ENCODE peak calls at places on chromosomes 6 and 20, in seven cellular contexts. F is left lung, O is choroid plexus epithelial cell, K is mammary epithelial cell, C is H1, D is prostate gland, T is right lobe of liver. V is an unnamed sample.

GRCh38 chr6:129501401-129502051 is 208.5 kb downstream of the ARHGAP18 start:
- DNase-seq in F (peak; percentile 78), O (peak; percentile 99), K (peak; percentile 98), C (no peak), D (peak; percentile 84), T (no peak), V (no peak)

GRCh38 chr6:101454106-101454676 is 60.7 kb downstream of the GRIK2 start:
- DNase-seq in F (no peak), O (no peak), K (no peak), C (no peak), D (peak; percentile 23), T (no peak), V (no peak)

GRCh38 chr20:45419188-45420091 is 3.5 kb downstream of the PIGT start:
- DNase-seq in F (peak; percentile 61), O (peak; percentile 81), K (peak; percentile 95), C (peak; percentile 20), D (peak; percentile 85), T (peak; percentile 64), V (peak; percentile 46)

GRCh38 chr6:74991573-74992332 is 214.1 kb downstream of the COL12A1 start:
- DNase-seq in F (no peak), O (peak; percentile 77), K (peak; percentile 92), C (no peak), D (no peak), T (no peak), V (no peak)

GRCh38 chr6:12748815-12749521 is 32.4 kb downstream of the PHACTR1 start:
- DNase-seq in F (no peak), O (no peak), K (no peak), C (peak; percentile 84), D (no peak), T (no peak), V (no peak)

GRCh38 chr20:49677777-49678758 is 35.6 kb downstream of the B4GALT5 start:
- DNase-seq in F (no peak), O (no peak), K (no peak), C (no peak), D (no peak), T (no peak), V (no peak)

GRCh38 chr6:11848852-11849731 is 70.5 kb upstream of the ADTRP start:
- DNase-seq in F (no peak), O (peak; percentile 65), K (peak; percentile 35), C (no peak), D (no peak), T (no peak), V (no peak)

GRCh38 chr6:43968110-43968965 is 158.9 kb downstream of the MRPL14 start:
- DNase-seq in F (no peak), O (no peak), K (no peak), C (peak; percentile 52), D (no peak), T (peak; percentile 24), V (no peak)

GRCh38 chr6:160069050-160069454 is 52.6 kb upstream of the SLC22A1 start:
- DNase-seq in F (no peak), O (no peak), K (no peak), C (no peak), D (no peak), T (no peak), V (peak; percentile 62)

GRCh38 chr6:112337209-112337638 is 9.9 kb upstream of the RFPL4B start:
- DNase-seq in F (peak; percentile 41), O (peak; percentile 89), K (peak; percentile 52), C (peak; percentile 50), D (peak; percentile 35), T (peak; percentile 48), V (no peak)

GRCh38 chr6:111477481-111477938 is 5.5 kb downstream of the REV3L start:
- DNase-seq in F (no peak), O (peak; percentile 24), K (peak; percentile 5), C (no peak), D (no peak), T (no peak), V (peak; percentile 43)

GRCh38 chr6:45942953-45943352 is 72.7 kb downstream of the CLIC5 start:
- DNase-seq in F (no peak), O (no peak), K (no peak), C (no peak), D (no peak), T (no peak), V (no peak)

GRCh38 chr6:107129370-107129925 is 14.1 kb upstream of the BEND3 start:
- DNase-seq in F (no peak), O (no peak), K (no peak), C (no peak), D (no peak), T (no peak), V (no peak)

GRCh38 chr6:138272543-138273305 is 54.4 kb upstream of the PBOV1 start:
- DNase-seq in F (no peak), O (peak; percentile 38), K (no peak), C (no peak), D (no peak), T (no peak), V (no peak)

GRCh38 chr6:130518588-130518987 is 152.8 kb downstream of the TMEM200A start:
- DNase-seq in F (no peak), O (no peak), K (no peak), C (no peak), D (no peak), T (no peak), V (peak; percentile 40)

GRCh38 chr20:9578584-9578983 is 64.2 kb downstream of the LAMP5 start:
- DNase-seq in F (no peak), O (no peak), K (no peak), C (no peak), D (no peak), T (no peak), V (peak; percentile 3)

GRCh38 chr6:81962198-81962597 is 209.7 kb upstream of the TENT5A start:
- DNase-seq in F (no peak), O (peak; percentile 35), K (peak; percentile 41), C (no peak), D (no peak), T (no peak), V (no peak)

GRCh38 chr20:38473353-38473795 is 731 bp downstream of the RALGAPB start:
- DNase-seq in F (no peak), O (peak; percentile 30), K (no peak), C (no peak), D (peak; percentile 21), T (no peak), V (no peak)

GRCh38 chr20:10350188-10350842 is 83.7 kb downstream of the MKKS start:
- DNase-seq in F (no peak), O (no peak), K (no peak), C (no peak), D (no peak), T (no peak), V (peak; percentile 44)

GRCh38 chr6:44985006-44985405 is 343.1 kb upstream of the RUNX2 start:
- DNase-seq in F (no peak), O (no peak), K (no peak), C (no peak), D (no peak), T (no peak), V (no peak)

GRCh38 chr6:122144229-122144628 is 255.2 kb upstream of the HSF2 start:
- DNase-seq in F (no peak), O (no peak), K (no peak), C (no peak), D (no peak), T (no peak), V (no peak)

GRCh38 chr6:42783876-42784738 is 2.3 kb downstream of the BICRAL start:
- DNase-seq in F (no peak), O (peak; percentile 41), K (no peak), C (no peak), D (no peak), T (no peak), V (no peak)

GRCh38 chr6:116265081-116265829 is 11.4 kb upstream of the TSPYL4 start:
- DNase-seq in F (no peak), O (no peak), K (peak; percentile 83), C (no peak), D (no peak), T (no peak), V (no peak)

GRCh38 chr6:168157272-168158007 is 78.4 kb upstream of the FRMD1 start:
- DNase-seq in F (no peak), O (peak; percentile 81), K (peak; percentile 45), C (peak; percentile 52), D (peak; percentile 56), T (no peak), V (no peak)

GRCh38 chr20:46246527-46246926 is 61.8 kb downstream of the CDH22 start:
- DNase-seq in F (no peak), O (no peak), K (no peak), C (no peak), D (no peak), T (no peak), V (no peak)

GRCh38 chr6:40195751-40196518 is 261.7 kb upstream of the MOCS1 start:
- DNase-seq in F (peak; percentile 37), O (no peak), K (no peak), C (no peak), D (no peak), T (no peak), V (no peak)

GRCh38 chr6:128491041-128491642 is 29.3 kb downstream of the PTPRK start:
- DNase-seq in F (no peak), O (peak; percentile 49), K (peak; percentile 78), C (no peak), D (peak; percentile 66), T (no peak), V (no peak)
- H3K4me3 ChIP-seq in F (peak overlapping the region; percentile 3), O (peak overlapping the region; percentile 53), K (peak overlapping the region; percentile 44), C (no peak overlapping the region), D (peak overlapping the region; percentile 33), T (peak overlapping the region; percentile 13), V (no peak overlapping the region)

GRCh38 chr6:47097092-47097945 is 55.2 kb upstream of the ADGRF1 start:
- DNase-seq in F (peak; percentile 57), O (peak; percentile 93), K (peak; percentile 81), C (peak; percentile 53), D (peak; percentile 78), T (peak; percentile 66), V (peak; percentile 28)
- TF ChIP-seq CTCF in F (peak; percentile 54), O (peak; percentile 85), K (peak; percentile 82), C (peak; percentile 81), D (peak; percentile 81), T (peak; percentile 73), V (peak; percentile 68)

DNA sequence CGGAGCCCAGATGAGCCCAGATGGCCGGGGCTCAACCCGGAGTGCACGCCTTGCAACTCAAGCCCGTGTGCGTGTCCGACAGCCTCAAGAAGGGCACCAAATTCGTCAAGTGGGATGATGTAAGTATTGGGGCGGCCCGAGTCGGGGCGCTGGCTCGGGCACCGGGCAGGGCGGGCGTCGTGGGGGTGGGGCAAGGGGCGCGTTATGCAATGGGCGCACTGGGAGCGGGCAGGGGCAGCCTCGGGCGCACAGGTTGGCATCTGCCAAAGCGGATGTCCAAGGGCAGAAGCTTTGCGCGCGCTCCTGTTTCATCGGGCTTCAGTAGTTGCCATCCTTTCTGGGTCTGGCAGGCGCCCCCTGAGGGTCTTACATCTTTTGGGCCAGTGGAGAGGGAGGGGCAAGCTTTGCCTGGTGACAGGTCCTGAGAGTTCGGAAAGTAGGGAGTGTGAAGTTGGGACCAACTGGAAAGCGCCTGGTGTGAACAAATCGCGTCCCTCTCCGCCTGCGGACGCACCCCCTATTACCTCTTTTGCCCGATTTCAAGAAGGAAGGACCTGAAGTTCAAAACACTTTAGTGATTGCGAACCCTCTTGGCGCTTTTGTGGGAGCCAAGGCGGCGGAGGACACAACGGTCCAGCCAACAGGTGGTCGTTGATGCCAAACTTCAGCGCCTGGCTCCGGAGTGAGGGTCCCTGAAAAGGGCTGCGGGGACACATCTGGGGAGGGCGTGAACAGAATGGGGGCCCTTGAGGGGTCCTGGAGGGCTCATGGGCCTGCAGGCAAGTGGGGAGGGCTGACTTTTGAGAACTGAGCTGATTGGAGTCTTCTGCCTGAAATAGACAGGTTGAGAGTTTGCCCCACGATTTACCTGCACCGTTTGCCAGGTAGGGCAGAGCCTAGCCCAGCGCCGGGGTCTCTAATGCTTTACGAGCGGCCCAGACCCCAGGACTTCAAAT is 844 bp downstream of the PLCB1 start:
- DNase-seq in F (peak; percentile 42), O (peak; percentile 22), K (peak; percentile 28), C (no peak), D (peak; percentile 59), T (peak; percentile 59), V (peak; percentile 32)
- H3K4me3 ChIP-seq in F (peak overlapping the region; percentile 60), O (peak overlapping the region; percentile 66), K (peak overlapping the region; percentile 50), C (peak overlapping the region; percentile 35), D (peak overlapping the region; percentile 82), T (peak overlapping the region; percentile 94), V (peak overlapping the region; percentile 22)

GRCh38 chr6:6674872-6675271 is 86.4 kb downstream of the LY86 start:
- DNase-seq in F (no peak), O (no peak), K (no peak), C (peak; percentile 81), D (no peak), T (no peak), V (no peak)
- TF ChIP-seq CTCF in F (no peak), O (peak; percentile 49), K (peak; percentile 28), C (peak; percentile 71), D (no peak), T (no peak), V (peak; percentile 24)

V was measured in GM06990.